ENCODE peak calls at places on chromosomes 16 and 17, in four cellular contexts. W, U, I and Z are unnamed samples.

GRCh38 chr17:29650407-29650806 is 27.7 kb upstream of the CORO6 start:
- DNase-seq in W (no peak), U (no peak), I (no peak), Z (no peak)

GRCh38 chr16:2981177-2981898 is 1.1 kb upstream of the PKMYT1 start:
- DNase-seq in W (no peak), U (no peak), I (no peak), Z (no peak)

GRCh38 chr17:49290690-49291326 is 60.2 kb upstream of the PHOSPHO1 start:
- DNase-seq in W (no peak), U (no peak), I (no peak), Z (no peak)

GRCh38 chr17:48852251-48852650 is 21.4 kb downstream of the CALCOCO2 start:
- DNase-seq in W (no peak), U (no peak), I (no peak), Z (no peak)

GRCh38 chr17:31715436-31715835 is 143.6 kb downstream of the COPRS start:
- DNase-seq in W (no peak), U (no peak), I (no peak), Z (no peak)

GRCh38 chr16:46621006-46621629 is at the start of gene SHCBP1:
- DNase-seq in W (peak; percentile 83), U (peak; percentile 46), I (peak; percentile 82), Z (peak; percentile 62)

GRCh38 chr17:72614871-72615626 is 477.4 kb downstream of the SLC39A11 start:
- DNase-seq in W (no peak), U (peak; percentile 42), I (peak; percentile 75), Z (no peak)

GRCh38 chr16:4570086-4570485 is 13.9 kb downstream of the C16orf96 start:
- DNase-seq in W (no peak), U (no peak), I (no peak), Z (no peak)

GRCh38 chr16:54283735-54284318 is 2.8 kb downstream of the IRX3 start:
- DNase-seq in W (no peak), U (no peak), I (no peak), Z (no peak)

GRCh38 chr17:67479119-67479517 is 102.0 kb downstream of the PITPNC1 start:
- DNase-seq in W (no peak), U (no peak), I (no peak), Z (no peak)

GRCh38 chr17:67475161-67475887 is 98.2 kb downstream of the PITPNC1 start:
- DNase-seq in W (peak; percentile 74), U (peak; percentile 85), I (peak; percentile 86), Z (peak; percentile 90)

GRCh38 chr17:67476787-67477335 is 99.8 kb downstream of the PITPNC1 start:
- DNase-seq in W (no peak), U (no peak), I (no peak), Z (no peak)

GRCh38 chr17:67477687-67478086 is 100.6 kb downstream of the PITPNC1 start:
- DNase-seq in W (no peak), U (no peak), I (no peak), Z (peak; percentile 63)

DNA sequence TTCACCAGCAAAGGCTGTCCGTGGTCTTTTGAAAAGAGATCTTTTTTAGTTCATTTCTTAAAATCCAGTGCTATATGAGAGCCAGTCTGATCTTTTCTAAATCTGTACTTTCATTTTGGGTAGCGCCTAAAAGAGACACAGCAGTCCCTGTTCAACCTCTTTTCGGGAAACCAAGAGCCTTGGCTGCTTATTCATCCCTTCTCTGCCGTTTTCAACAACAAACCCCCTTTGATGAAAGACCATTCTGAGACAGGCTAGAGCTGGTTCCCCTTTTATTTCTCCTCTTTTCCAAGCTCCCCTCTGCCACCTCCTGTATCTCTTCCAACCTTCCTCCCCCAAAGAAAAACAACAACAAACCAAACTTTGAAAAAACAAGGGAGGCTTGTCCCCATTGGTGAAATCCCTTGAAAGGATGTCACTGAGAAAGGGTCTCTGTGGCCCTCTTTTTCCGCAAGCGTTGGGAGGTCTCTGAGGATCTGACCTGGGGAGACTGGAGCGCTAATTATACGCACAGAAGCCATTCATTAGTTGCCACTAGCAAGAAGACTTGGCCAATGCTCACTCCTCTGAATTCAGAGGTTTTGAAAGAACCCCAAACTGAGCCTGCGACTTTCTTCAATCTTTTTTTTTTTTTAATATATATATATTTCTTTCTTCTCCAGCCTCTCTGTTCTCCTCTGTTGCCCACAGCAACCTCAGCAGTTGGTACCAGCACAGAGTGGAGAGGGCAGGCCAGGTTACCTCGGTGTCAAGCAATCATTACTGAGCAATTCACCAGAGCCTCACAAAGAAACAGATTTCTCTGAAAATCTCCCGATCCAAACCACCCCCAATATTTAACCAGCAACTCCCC is 101.4 kb downstream of the PITPNC1 start:
- DNase-seq in W (no peak), U (no peak), I (no peak), Z (no peak)
- H3K4me3 ChIP-seq in W (no peak overlapping the region), U (no peak overlapping the region), I (no peak overlapping the region), Z (peak overlapping the region; percentile 41)

GRCh38 chr17:7018331-7018964 is 4.4 kb upstream of the BCL6B start:
- DNase-seq in W (peak; percentile 80), U (no peak), I (peak; percentile 34), Z (no peak)
- H3K4me3 ChIP-seq in W (peak overlapping the region; percentile 70), U (peak overlapping the region; percentile 37), I (no peak overlapping the region), Z (no peak overlapping the region)

GRCh38 chr17:71287246-71287828 is 833.5 kb upstream of the SOX9 start:
- DNase-seq in W (no peak), U (no peak), I (peak; percentile 10), Z (no peak)
- H3K4me3 ChIP-seq in W (no peak overlapping the region), U (no peak overlapping the region), I (no peak overlapping the region), Z (no peak overlapping the region)

DNA sequence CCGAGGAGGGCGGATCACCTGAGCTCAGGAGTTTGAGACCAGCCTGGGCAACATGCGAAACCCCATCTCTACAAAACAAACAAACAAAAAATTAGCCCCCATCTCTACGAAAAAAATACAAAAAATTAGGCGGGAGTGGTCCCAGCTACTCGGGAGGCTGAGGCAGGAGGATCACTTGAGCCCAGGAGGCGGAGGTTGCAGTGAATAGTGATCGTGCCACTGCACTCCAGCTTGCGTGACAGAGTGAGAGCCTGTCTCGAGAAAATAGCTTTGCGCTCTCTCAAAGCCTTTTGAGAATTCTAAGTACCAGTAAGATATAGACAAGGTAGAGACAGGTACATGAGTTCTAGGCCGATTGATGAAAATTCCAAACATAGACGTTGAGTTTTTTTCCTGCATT is 2.0 kb downstream of the SOCS7 start:
- DNase-seq in W (no peak), U (no peak), I (no peak), Z (no peak)
- H3K4me3 ChIP-seq in W (peak overlapping the region; percentile 92), U (peak overlapping the region; percentile 96), I (peak overlapping the region; percentile 96), Z (no peak overlapping the region)